ENCODE peak calls at places on chromosomes 16 and 17, in nine cellular contexts. I is fibroblast of lung, G is astrocyte of the hippocampus, Q is cardiac fibroblast, P is MM.1S, L is neural progenitor cell, C is uterus, M is left ventricle myocardium superior, N is fibroblast of mammary gland. X is an unnamed sample.

GRCh38 chr16:53769787-53770186 is 65.8 kb downstream of the FTO start:
- DNase-seq in N (no peak), I (no peak), Q (no peak), L (no peak), M (no peak), C (no peak), P (no peak), G (no peak), X (no peak)

GRCh38 chr17:36679815-36680467 is 78.6 kb downstream of the MRM1 start:
- DNase-seq in N (no peak), C (no peak), M (no peak), P (no peak), L (no peak), I (no peak), Q (no peak), G (no peak), X (no peak)

GRCh38 chr17:15900871-15901270 is 44.1 kb upstream of the ADORA2B start:
- DNase-seq in I (no peak), C (no peak), M (no peak), G (no peak), Q (no peak), P (no peak), L (no peak), N (no peak), X (no peak)

GRCh38 chr16:66880288-66881013 is at the start of gene PDP2:
- DNase-seq in I (peak), N (peak), L (peak), Q (peak), G (peak), M (peak), C (peak), P (peak), X (peak)

GRCh38 chr17:14300628-14301278 is at the start of gene HS3ST3B1:
- DNase-seq in N (peak), I (peak), C (peak), G (peak), Q (peak), P (peak), M (peak), L (peak), X (peak)

GRCh38 chr16:4904942-4905615 is 31.9 kb downstream of the PPL start:
- DNase-seq in C (no peak), Q (no peak), I (no peak), M (no peak), N (no peak), L (no peak), P (no peak), G (no peak), X (no peak)

GRCh38 chr17:59826741-59827453 is 65.8 kb downstream of the TUBD1 start:
- DNase-seq in P (peak), G (no peak), L (no peak), Q (no peak), C (no peak), I (no peak), M (no peak), N (no peak), X (no peak)

GRCh38 chr16:85524630-85525463 is 88.3 kb upstream of the GSE1 start:
- DNase-seq in P (no peak), N (peak), Q (peak), M (peak), G (peak), C (no peak), L (peak), I (peak), X (peak)

GRCh38 chr17:48439875-48440505 is 10.0 kb upstream of the SKAP1 start:
- DNase-seq in M (no peak), C (no peak), N (no peak), I (peak), P (peak), Q (no peak), G (no peak), L (no peak), X (no peak)

GRCh38 chr17:74159226-74159840 is 44.1 kb upstream of the RPL38 start:
- DNase-seq in P (no peak), N (no peak), Q (no peak), L (no peak), I (no peak), M (no peak), G (no peak), C (no peak), X (no peak)

GRCh38 chr16:50067290-50067853 is 1.6 kb downstream of the HEATR3 start:
- DNase-seq in Q (peak), G (peak), C (no peak), P (peak), M (no peak), I (peak), L (peak), N (peak), X (peak)

GRCh38 chr16:84774810-84775209 is 45.0 kb upstream of the CRISPLD2 start:
- DNase-seq in L (no peak), M (no peak), G (peak), N (peak), Q (peak), I (peak), C (peak), P (no peak), X (peak)

GRCh38 chr17:13520899-13521572 is 80.7 kb downstream of the HS3ST3A1 start:
- DNase-seq in G (peak), N (peak), Q (peak), M (no peak), L (no peak), I (peak), P (no peak), C (no peak), X (peak)

GRCh38 chr17:37700881-37701280 is 44.0 kb downstream of the HNF1B start:
- DNase-seq in G (no peak), C (no peak), P (no peak), N (no peak), I (no peak), M (peak), Q (no peak), L (no peak), X (peak)

GRCh38 chr16:11342021-11342855 is 3.0 kb upstream of the RMI2 start:
- DNase-seq in G (no peak), P (no peak), N (no peak), I (no peak), Q (no peak), C (no peak), M (no peak), L (no peak), X (no peak)

GRCh38 chr17:41004397-41004796 is 4.5 kb downstream of the KRTAP3-1 start:
- DNase-seq in L (no peak), I (no peak), P (no peak), G (no peak), N (no peak), Q (no peak), M (no peak), C (no peak), X (no peak)

GRCh38 chr16:29820271-29820701 is at the start of gene MVP:
- DNase-seq in M (peak), L (no peak), C (peak), I (peak), N (peak), P (peak), Q (peak), G (peak), X (peak)

GRCh38 chr16:81600275-81600674 is 155.7 kb downstream of the CMIP start:
- DNase-seq in L (peak), N (peak), Q (peak), I (peak), C (no peak), P (no peak), G (peak), M (no peak), X (peak)

GRCh38 chr17:8893621-8894020 is 26.1 kb upstream of the PIK3R6 start:
- DNase-seq in G (no peak), I (no peak), N (no peak), L (no peak), M (no peak), C (no peak), Q (no peak), P (no peak), X (no peak)

GRCh38 chr17:57724729-57725125 is 20.4 kb downstream of the CCDC182 start:
- DNase-seq in I (no peak), L (no peak), G (no peak), M (no peak), C (no peak), N (no peak), P (no peak), Q (no peak), X (no peak)

GRCh38 chr17:21127508-21128077 is 829 bp downstream of the DHRS7B start:
- DNase-seq in C (no peak), P (no peak), Q (peak), G (no peak), L (no peak), M (no peak), I (peak), N (peak), X (peak)

GRCh38 chr17:7634384-7634783 is 4.4 kb downstream of the SHBG start:
- DNase-seq in L (peak), C (no peak), M (peak), Q (peak), P (no peak), G (peak), N (peak), I (peak), X (peak)

GRCh38 chr16:56121156-56121500 is 70.2 kb upstream of the GNAO1 start:
- DNase-seq in M (no peak), Q (no peak), P (no peak), N (no peak), I (no peak), C (no peak), L (no peak), G (no peak), X (no peak)

GRCh38 chr17:9900744-9901143 is 4.3 kb downstream of the RCVRN start:
- DNase-seq in C (peak), N (peak), P (no peak), L (no peak), Q (no peak), M (no peak), G (peak), I (no peak), X (peak)

GRCh38 chr17:36544049-36544319 is 735 bp upstream of the GGNBP2 start:
- DNase-seq in P (peak), C (peak), Q (peak), M (peak), G (peak), N (peak), L (peak), I (no peak), X (peak)

GRCh38 chr17:40095944-40096791 is 4.2 kb downstream of the NR1D1 start:
- DNase-seq in L (no peak), M (peak), N (peak), C (peak), P (peak), I (no peak), G (no peak), Q (peak), X (no peak)

GRCh38 chr17:80782536-80783427 is 208.9 kb upstream of the CHMP6 start:
- DNase-seq in N (no peak), I (peak), Q (peak), M (no peak), C (no peak), G (no peak), P (no peak), L (no peak), X (peak)

GRCh38 chr16:27762441-27762840 is 212.5 kb downstream of the KATNIP start:
- DNase-seq in L (no peak), C (no peak), Q (peak), I (no peak), N (no peak), P (no peak), G (peak), M (no peak), X (peak)

GRCh38 chr17:47218896-47219430 is 9.8 kb downstream of the MYL4 start:
- DNase-seq in M (peak), I (no peak), L (no peak), N (no peak), G (no peak), C (no peak), Q (no peak), P (no peak), X (no peak)

GRCh38 chr16:87765473-87765775 is 362 bp downstream of the KLHDC4 start:
- DNase-seq in Q (no peak), L (no peak), G (peak), I (no peak), M (no peak), N (no peak), C (no peak), P (no peak), X (peak)

GRCh38 chr17:79836952-79837887 is 2.0 kb downstream of the CBX4 start:
- DNase-seq in Q (peak), L (peak), C (no peak), N (peak), I (peak), G (peak), P (peak), M (peak), X (peak)

GRCh38 chr17:34519286-34519685 is 60.1 kb upstream of the TMEM132E start:
- DNase-seq in P (peak), M (peak), L (peak), Q (no peak), G (no peak), N (peak), I (no peak), C (no peak), X (peak)

GRCh38 chr17:33291248-33292183 is 1.6 kb downstream of the ASIC2 start:
- DNase-seq in C (no peak), L (peak), P (no peak), M (peak), N (peak), Q (peak), G (peak), I (peak), X (no peak)

GRCh38 chr17:42296012-42296411 is 7.7 kb downstream of the STAT5A start:
- DNase-seq in Q (no peak), C (no peak), M (no peak), P (no peak), L (no peak), N (no peak), I (no peak), G (no peak), X (no peak)

X was measured in ELR.